ENCODE peak calls at places on chromosomes 11 and 22, in ten cellular contexts. One of them, this sample, is unnamed.

GRCh38 chr11:131311746-131312145 is 58.7 kb upstream of the NTM start:
- DNase-seq in kidney tubule cell: no peak
- DNase-seq in aorta: no peak
- DNase-seq in EL: no peak
- DNase-seq in astrocyte of the spinal cord: no peak
- DNase-seq in stimulated activated CD4-positive, alpha-beta T cell treated with anti-CD3 and anti-CD28 coated beads, Interleukin-2, amount 100 ng/mL, for 24 hours: no peak
- DNase-seq in WTC11: no peak
- DNase-seq in hypothalamus: no peak
- DNase-seq in CD8-positive, alpha-beta T cell: no peak
- DNase-seq in cardiac muscle cell: no peak
- DNase-seq in this sample: no peak

GRCh38 chr22:36936362-36937116 is 23.1 kb downstream of the CSF2RB start:
- DNase-seq in kidney tubule cell: no peak
- DNase-seq in aorta: no peak
- DNase-seq in EL: no peak
- DNase-seq in astrocyte of the spinal cord: no peak
- DNase-seq in stimulated activated CD4-positive, alpha-beta T cell treated with anti-CD3 and anti-CD28 coated beads, Interleukin-2, amount 100 ng/mL, for 24 hours: no peak
- DNase-seq in WTC11: no peak
- DNase-seq in hypothalamus: no peak
- DNase-seq in CD8-positive, alpha-beta T cell: no peak
- DNase-seq in cardiac muscle cell: no peak
- DNase-seq in this sample: no peak

GRCh38 chr11:88390254-88390653 is 52.7 kb upstream of the CTSC start:
- DNase-seq in kidney tubule cell: no peak
- DNase-seq in aorta: no peak
- DNase-seq in EL: no peak
- DNase-seq in astrocyte of the spinal cord: no peak
- DNase-seq in stimulated activated CD4-positive, alpha-beta T cell treated with anti-CD3 and anti-CD28 coated beads, Interleukin-2, amount 100 ng/mL, for 24 hours: no peak
- DNase-seq in WTC11: no peak
- DNase-seq in hypothalamus: no peak
- DNase-seq in CD8-positive, alpha-beta T cell: no peak
- DNase-seq in cardiac muscle cell: no peak
- DNase-seq in this sample: no peak

GRCh38 chr22:46714550-46714949 is 23.5 kb downstream of the CERK start:
- DNase-seq in kidney tubule cell: no peak
- DNase-seq in aorta: no peak
- DNase-seq in EL: peak
- DNase-seq in astrocyte of the spinal cord: no peak
- DNase-seq in stimulated activated CD4-positive, alpha-beta T cell treated with anti-CD3 and anti-CD28 coated beads, Interleukin-2, amount 100 ng/mL, for 24 hours: no peak
- DNase-seq in WTC11: no peak
- DNase-seq in hypothalamus: no peak
- DNase-seq in CD8-positive, alpha-beta T cell: no peak
- DNase-seq in cardiac muscle cell: no peak
- DNase-seq in this sample: peak

GRCh38 chr11:93849751-93850584 is 450 bp downstream of the VSTM5 start:
- DNase-seq in kidney tubule cell: peak
- DNase-seq in aorta: peak
- DNase-seq in EL: peak
- DNase-seq in astrocyte of the spinal cord: peak
- DNase-seq in stimulated activated CD4-positive, alpha-beta T cell treated with anti-CD3 and anti-CD28 coated beads, Interleukin-2, amount 100 ng/mL, for 24 hours: no peak
- DNase-seq in WTC11: peak
- DNase-seq in hypothalamus: no peak
- DNase-seq in CD8-positive, alpha-beta T cell: no peak
- DNase-seq in cardiac muscle cell: peak
- DNase-seq in this sample: no peak

GRCh38 chr11:57239348-57239747 is 2.3 kb upstream of the APLNR start:
- DNase-seq in kidney tubule cell: no peak
- DNase-seq in aorta: no peak
- DNase-seq in EL: no peak
- DNase-seq in astrocyte of the spinal cord: no peak
- DNase-seq in stimulated activated CD4-positive, alpha-beta T cell treated with anti-CD3 and anti-CD28 coated beads, Interleukin-2, amount 100 ng/mL, for 24 hours: no peak
- DNase-seq in WTC11: no peak
- DNase-seq in hypothalamus: no peak
- DNase-seq in CD8-positive, alpha-beta T cell: no peak
- DNase-seq in cardiac muscle cell: no peak
- DNase-seq in this sample: no peak

GRCh38 chr22:26751217-26751616 is 93.8 kb downstream of the MIAT start:
- DNase-seq in kidney tubule cell: peak
- DNase-seq in aorta: no peak
- DNase-seq in EL: no peak
- DNase-seq in astrocyte of the spinal cord: peak
- DNase-seq in stimulated activated CD4-positive, alpha-beta T cell treated with anti-CD3 and anti-CD28 coated beads, Interleukin-2, amount 100 ng/mL, for 24 hours: no peak
- DNase-seq in WTC11: peak
- DNase-seq in hypothalamus: no peak
- DNase-seq in CD8-positive, alpha-beta T cell: no peak
- DNase-seq in cardiac muscle cell: no peak
- DNase-seq in this sample: no peak

GRCh38 chr11:69881467-69882269 is 62.5 kb upstream of the FGF3 start:
- DNase-seq in kidney tubule cell: no peak
- DNase-seq in aorta: peak
- DNase-seq in EL: no peak
- DNase-seq in astrocyte of the spinal cord: no peak
- DNase-seq in stimulated activated CD4-positive, alpha-beta T cell treated with anti-CD3 and anti-CD28 coated beads, Interleukin-2, amount 100 ng/mL, for 24 hours: no peak
- DNase-seq in WTC11: peak
- DNase-seq in hypothalamus: no peak
- DNase-seq in CD8-positive, alpha-beta T cell: no peak
- DNase-seq in cardiac muscle cell: peak
- DNase-seq in this sample: no peak

This sample was measured in AG09319.